ENCODE peak calls at places on chromosomes 7 and 10, in four cellular contexts. M is transverse colon, O is body of pancreas, P is pancreas. I is an unnamed sample.

GRCh38 chr7:102284891-102285540 is 1.7 kb upstream of the SH2B2 start:
- DNase-seq in M (peak; percentile 55), O (peak; percentile 59), P (no peak), I (peak; percentile 64)

GRCh38 chr7:89772276-89772675 is 382.0 kb upstream of the STEAP1 start:
- DNase-seq in M (no peak), O (no peak), P (no peak), I (no peak)

GRCh38 chr7:155009570-155010157 is 6.7 kb upstream of the PAXIP1 start:
- DNase-seq in M (no peak), O (peak; percentile 11), P (no peak), I (no peak)

GRCh38 chr10:29189272-29189671 is 99.6 kb upstream of the LYZL1 start:
- DNase-seq in M (no peak), O (no peak), P (no peak), I (no peak)

GRCh38 chr7:31497501-31497900 is 16.4 kb upstream of the ITPRID1 start:
- DNase-seq in M (no peak), O (no peak), P (no peak), I (no peak)

GRCh38 chr7:148699024-148699771 is 495 bp downstream of the CUL1 start:
- DNase-seq in M (peak; percentile 51), O (peak; percentile 55), P (peak; percentile 66), I (peak; percentile 64)

GRCh38 chr7:41134242-41134872 is 568.5 kb downstream of the INHBA start:
- DNase-seq in M (no peak), O (no peak), P (no peak), I (no peak)

GRCh38 chr10:34862892-34863291 is 47.8 kb upstream of the PARD3 start:
- DNase-seq in M (peak; percentile 48), O (no peak), P (no peak), I (no peak)

GRCh38 chr10:114869500-114869899 is 47.9 kb downstream of the FHIP2A start:
- DNase-seq in M (no peak), O (no peak), P (no peak), I (no peak)

GRCh38 chr7:46713868-46714596 is 793.0 kb upstream of the IGFBP3 start:
- DNase-seq in M (peak; percentile 77), O (peak; percentile 91), P (peak; percentile 69), I (peak; percentile 61)

GRCh38 chr7:30887464-30887872 is 24.2 kb upstream of the AQP1 start:
- DNase-seq in M (no peak), O (peak; percentile 35), P (peak; percentile 61), I (no peak)

GRCh38 chr10:110613341-110613995 is 30.7 kb upstream of the RBM20 start:
- DNase-seq in M (no peak), O (no peak), P (no peak), I (no peak)

GRCh38 chr10:107163904-107164861 is at the start of gene SORCS1:
- DNase-seq in M (peak; percentile 16), O (peak; percentile 26), P (peak; percentile 52), I (no peak)

GRCh38 chr10:27724287-27724686 is 21.3 kb downstream of the MKX start:
- DNase-seq in M (no peak), O (no peak), P (no peak), I (no peak)
- TF ChIP-seq CTCF in M (no peak), O (no peak), P (no peak), I (no peak)

GRCh38 chr7:44394112-44394447 is 68.7 kb upstream of the CAMK2B start:
- DNase-seq in M (no peak), O (no peak), P (no peak), I (peak; percentile 23)

GRCh38 chr7:44392618-44393010 is 67.2 kb upstream of the CAMK2B start:
- DNase-seq in M (no peak), O (no peak), P (no peak), I (no peak)

GRCh38 chr7:44394636-44395035 is 69.2 kb upstream of the CAMK2B start:
- DNase-seq in M (no peak), O (no peak), P (no peak), I (peak; percentile 18)

GRCh38 chr7:44391746-44392617 is 66.6 kb upstream of the CAMK2B start:
- DNase-seq in M (no peak), O (no peak), P (no peak), I (peak; percentile 52)

GRCh38 chr7:44393238-44394111 is 68.1 kb upstream of the CAMK2B start:
- DNase-seq in M (no peak), O (no peak), P (no peak), I (peak; percentile 28)
- H3K36me3 ChIP-seq in M (peaks cover 23% of the 10 kb centered on the region), O (peaks cover 18% of the 10 kb centered on the region), P (peaks cover 12% of the 10 kb centered on the region), I (peaks cover 39% of the 10 kb centered on the region)

GRCh38 chr10:128853537-128853936 is 613.5 kb upstream of the MGMT start:
- DNase-seq in M (no peak), O (no peak), P (no peak), I (no peak)
- H3K9me3 ChIP-seq in M (no peaks in the 10 kb centered on the region), O (no peaks in the 10 kb centered on the region), P (no peaks in the 10 kb centered on the region), I (no peaks in the 10 kb centered on the region)

DNA sequence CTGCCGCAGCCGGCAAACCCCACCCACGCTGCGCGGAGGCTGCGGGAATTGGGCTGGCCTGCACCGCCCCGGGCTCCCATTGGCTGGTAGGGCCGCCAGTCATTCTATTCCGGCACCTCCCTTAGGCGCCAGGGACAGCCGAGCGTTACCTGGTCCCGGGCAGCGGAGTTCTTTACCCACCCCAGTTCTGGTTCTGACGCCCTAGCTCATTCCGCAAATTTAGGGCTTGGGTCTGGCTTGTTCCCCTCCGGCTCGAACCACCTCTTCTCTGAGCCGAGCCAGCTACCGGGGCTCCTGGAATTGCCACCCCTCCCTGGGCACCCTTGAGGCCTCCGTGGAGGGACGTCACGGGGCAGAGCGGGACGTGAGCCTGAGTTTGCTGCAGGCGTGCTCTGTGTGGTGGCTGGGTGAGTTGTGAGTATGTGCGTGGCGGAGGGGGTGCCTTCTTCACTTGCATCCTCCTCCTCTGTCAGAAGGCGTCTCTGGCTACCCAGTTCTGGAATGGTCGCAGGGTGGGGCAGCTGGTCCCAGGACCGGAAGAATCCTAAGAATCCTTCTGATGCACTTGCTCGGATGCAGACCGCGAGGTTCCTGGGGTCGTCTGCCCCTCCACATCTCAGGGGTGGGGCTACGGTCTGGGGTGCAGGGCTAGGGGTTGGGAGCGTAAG is at the start of the genes PDZD7 and SFXN3:
- DNase-seq in M (peak; percentile 98), O (peak; percentile 97), P (peak; percentile 97), I (peak; percentile 93)
- TF ChIP-seq CTCF in M (no peak), O (peak; percentile 0), P (no peak), I (no peak)

DNA sequence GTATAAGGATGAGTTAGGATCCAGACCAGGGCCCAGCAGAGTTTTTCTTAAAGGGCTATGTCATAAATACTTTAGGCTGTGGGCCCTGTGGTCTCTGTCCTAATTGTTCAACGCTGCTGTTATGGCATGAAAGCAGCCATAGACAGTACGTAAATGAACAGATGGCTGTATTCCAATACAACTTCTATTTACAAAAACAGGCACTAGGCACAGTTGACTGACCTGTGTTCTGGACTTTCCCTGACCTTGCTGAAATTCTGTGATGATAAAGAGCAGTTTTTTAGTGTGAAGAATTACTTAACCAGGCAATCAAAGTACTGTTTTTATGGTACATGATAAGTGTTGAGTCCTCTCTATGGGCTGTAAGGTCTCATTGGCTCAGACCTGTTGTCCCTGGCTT is 17.1 kb downstream of the PDCD11 start:
- DNase-seq in M (no peak), O (no peak), P (no peak), I (no peak)
- H3K36me3 ChIP-seq in M (peaks cover 56% of the 10 kb centered on the region), O (peaks cover 52% of the 10 kb centered on the region), P (peaks cover 85% of the 10 kb centered on the region), I (peaks cover 97% of the 10 kb centered on the region)

GRCh38 chr10:10421071-10421470 is 596.6 kb upstream of the CELF2 start:
- DNase-seq in M (no peak), O (no peak), P (no peak), I (no peak)
- H3K9me3 ChIP-seq in M (no peaks in the 10 kb centered on the region), O (no peaks in the 10 kb centered on the region), P (no peaks in the 10 kb centered on the region), I (no peaks in the 10 kb centered on the region)

GRCh38 chr7:18570890-18571478 is 75.4 kb downstream of the HDAC9 start:
- DNase-seq in M (no peak), O (peak; percentile 32), P (no peak), I (no peak)
- TF ChIP-seq CTCF in M (peak; percentile 35), O (peak; percentile 58), P (no peak), I (peak; percentile 65)

DNA sequence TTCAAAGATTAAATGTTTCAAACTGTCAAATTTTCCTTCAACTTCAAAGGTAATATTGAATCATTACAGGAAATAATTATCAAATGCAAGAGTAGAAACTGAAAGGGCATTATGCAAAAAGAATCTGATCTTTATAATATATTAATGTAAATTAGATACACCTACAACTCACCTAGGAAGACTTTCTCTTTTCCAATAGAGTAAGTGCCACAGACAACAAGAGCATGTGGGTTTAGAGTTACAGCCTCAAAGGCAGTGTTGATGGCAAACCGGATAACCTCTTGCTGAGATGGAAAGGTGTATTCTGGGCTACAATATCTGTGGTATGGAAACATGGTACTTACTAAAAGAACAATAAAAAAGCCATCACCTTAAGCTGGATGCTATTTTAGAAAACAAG is 11.7 kb downstream of the DCLRE1A start:
- DNase-seq in M (no peak), O (no peak), P (no peak), I (no peak)
- H3K36me3 ChIP-seq in M (no peaks in the 10 kb centered on the region), O (no peaks in the 10 kb centered on the region), P (no peaks in the 10 kb centered on the region), I (no peaks in the 10 kb centered on the region)